ENCODE peak calls at places on chromosomes 13 and 19, in five cellular contexts. One of them, this sample, is unnamed.

GRCh38 chr19:2055871-2056809 is 5.1 kb upstream of the MKNK2 start:
- DNase-seq in tibial nerve: peak
- DNase-seq in left kidney: peak
- DNase-seq in endothelial cell of umbilical vein: peak
- DNase-seq in stimulated activated CD4-positive, alpha-beta T cell treated with anti-CD3 and anti-CD28 coated beads, Interleukin-1b, Interleukin-23, amount 100 ng/mL, for 1 hour: no peak
- DNase-seq in this sample: no peak

GRCh38 chr13:90055121-90055520 is 1292.4 kb upstream of the MIR17HG start:
- DNase-seq in tibial nerve: no peak
- DNase-seq in left kidney: peak
- DNase-seq in endothelial cell of umbilical vein: no peak
- DNase-seq in stimulated activated CD4-positive, alpha-beta T cell treated with anti-CD3 and anti-CD28 coated beads, Interleukin-1b, Interleukin-23, amount 100 ng/mL, for 1 hour: no peak
- DNase-seq in this sample: no peak

GRCh38 chr19:17743874-17744273 is 7.4 kb upstream of the FCHO1 start:
- DNase-seq in tibial nerve: no peak
- DNase-seq in left kidney: no peak
- DNase-seq in endothelial cell of umbilical vein: peak
- DNase-seq in stimulated activated CD4-positive, alpha-beta T cell treated with anti-CD3 and anti-CD28 coated beads, Interleukin-1b, Interleukin-23, amount 100 ng/mL, for 1 hour: no peak
- DNase-seq in this sample: no peak

GRCh38 chr13:30148791-30149190 is 158.6 kb downstream of the KATNAL1 start:
- DNase-seq in tibial nerve: no peak
- DNase-seq in left kidney: no peak
- DNase-seq in endothelial cell of umbilical vein: no peak
- DNase-seq in stimulated activated CD4-positive, alpha-beta T cell treated with anti-CD3 and anti-CD28 coated beads, Interleukin-1b, Interleukin-23, amount 100 ng/mL, for 1 hour: no peak
- DNase-seq in this sample: no peak

GRCh38 chr19:3516675-3517207 is 10.6 kb downstream of the FZR1 start:
- DNase-seq in tibial nerve: no peak
- DNase-seq in left kidney: peak
- DNase-seq in endothelial cell of umbilical vein: no peak
- DNase-seq in stimulated activated CD4-positive, alpha-beta T cell treated with anti-CD3 and anti-CD28 coated beads, Interleukin-1b, Interleukin-23, amount 100 ng/mL, for 1 hour: no peak
- DNase-seq in this sample: no peak

GRCh38 chr13:40522234-40522633 is 144.2 kb downstream of the FOXO1 start:
- DNase-seq in tibial nerve: no peak
- DNase-seq in left kidney: no peak
- DNase-seq in endothelial cell of umbilical vein: no peak
- DNase-seq in stimulated activated CD4-positive, alpha-beta T cell treated with anti-CD3 and anti-CD28 coated beads, Interleukin-1b, Interleukin-23, amount 100 ng/mL, for 1 hour: no peak
- DNase-seq in this sample: no peak

GRCh38 chr13:49814551-49815270 is 22.2 kb upstream of the KPNA3 start:
- DNase-seq in tibial nerve: no peak
- DNase-seq in left kidney: no peak
- DNase-seq in endothelial cell of umbilical vein: no peak
- DNase-seq in stimulated activated CD4-positive, alpha-beta T cell treated with anti-CD3 and anti-CD28 coated beads, Interleukin-1b, Interleukin-23, amount 100 ng/mL, for 1 hour: no peak
- DNase-seq in this sample: no peak

GRCh38 chr19:33280351-33280921 is 21.9 kb downstream of the CEBPA start:
- DNase-seq in tibial nerve: no peak
- DNase-seq in left kidney: no peak
- DNase-seq in endothelial cell of umbilical vein: no peak
- DNase-seq in stimulated activated CD4-positive, alpha-beta T cell treated with anti-CD3 and anti-CD28 coated beads, Interleukin-1b, Interleukin-23, amount 100 ng/mL, for 1 hour: no peak
- DNase-seq in this sample: no peak

GRCh38 chr19:17171874-17172273 is 43.3 kb upstream of the USE1 start:
- DNase-seq in tibial nerve: no peak
- DNase-seq in left kidney: no peak
- DNase-seq in endothelial cell of umbilical vein: no peak
- DNase-seq in stimulated activated CD4-positive, alpha-beta T cell treated with anti-CD3 and anti-CD28 coated beads, Interleukin-1b, Interleukin-23, amount 100 ng/mL, for 1 hour: no peak
- DNase-seq in this sample: no peak

GRCh38 chr19:16661480-16662034 is 618 bp downstream of the TMEM38A start:
- DNase-seq in tibial nerve: peak
- DNase-seq in left kidney: peak
- DNase-seq in endothelial cell of umbilical vein: no peak
- DNase-seq in stimulated activated CD4-positive, alpha-beta T cell treated with anti-CD3 and anti-CD28 coated beads, Interleukin-1b, Interleukin-23, amount 100 ng/mL, for 1 hour: no peak
- DNase-seq in this sample: no peak

GRCh38 chr13:29578300-29579048 is 17.0 kb downstream of the SLC7A1 start:
- DNase-seq in tibial nerve: no peak
- DNase-seq in left kidney: no peak
- DNase-seq in endothelial cell of umbilical vein: peak
- DNase-seq in stimulated activated CD4-positive, alpha-beta T cell treated with anti-CD3 and anti-CD28 coated beads, Interleukin-1b, Interleukin-23, amount 100 ng/mL, for 1 hour: no peak
- DNase-seq in this sample: no peak

GRCh38 chr19:14405380-14405757 is 13.8 kb downstream of the DDX39A start:
- DNase-seq in tibial nerve: no peak
- DNase-seq in left kidney: peak
- DNase-seq in endothelial cell of umbilical vein: no peak
- DNase-seq in stimulated activated CD4-positive, alpha-beta T cell treated with anti-CD3 and anti-CD28 coated beads, Interleukin-1b, Interleukin-23, amount 100 ng/mL, for 1 hour: no peak
- DNase-seq in this sample: no peak